ENCODE peak calls at places on chromosome 6, in four cellular contexts. G is K562, B is HepG2, P is GM12878. Y is an unnamed sample.

GRCh38 chr6:136586295-136586694 is 36.1 kb upstream of the MAP7 start:
- DNase-seq in G (no peak), B (no peak), P (no peak), Y (no peak)

GRCh38 chr6:157235600-157236039 is 87.7 kb downstream of the TMEM242 start:
- DNase-seq in G (no peak), B (peak), P (no peak), Y (peak)

GRCh38 chr6:53725791-53726575 is 60.4 kb upstream of the KLHL31 start:
- DNase-seq in G (peak), B (peak), P (no peak), Y (peak)

GRCh38 chr6:127300411-127300810 is 33.7 kb downstream of the RNF146 start:
- DNase-seq in G (no peak), B (no peak), P (no peak), Y (peak)

GRCh38 chr6:152879681-152880080 is 103.2 kb downstream of the FBXO5 start:
- DNase-seq in G (no peak), B (no peak), P (no peak), Y (no peak)

GRCh38 chr6:156778615-156779205 is 1.5 kb downstream of the ARID1B start:
- DNase-seq in G (peak), B (peak), P (no peak), Y (peak)

GRCh38 chr6:147506704-147507114 is 1.8 kb upstream of the SAMD5 start:
- DNase-seq in G (peak), B (peak), P (no peak), Y (peak)

GRCh38 chr6:18269717-18270116 is 5.4 kb upstream of the DEK start:
- DNase-seq in G (no peak), B (no peak), P (no peak), Y (no peak)

GRCh38 chr6:105669232-105669631 is 266.4 kb upstream of the PREP start:
- DNase-seq in G (no peak), B (no peak), P (no peak), Y (no peak)

GRCh38 chr6:147906361-147906760 is 397.9 kb downstream of the SAMD5 start:
- DNase-seq in G (no peak), B (no peak), P (no peak), Y (no peak)

GRCh38 chr6:131062245-131063027 is 609 bp downstream of the EPB41L2 start:
- DNase-seq in G (no peak), B (no peak), P (no peak), Y (peak)

DNA sequence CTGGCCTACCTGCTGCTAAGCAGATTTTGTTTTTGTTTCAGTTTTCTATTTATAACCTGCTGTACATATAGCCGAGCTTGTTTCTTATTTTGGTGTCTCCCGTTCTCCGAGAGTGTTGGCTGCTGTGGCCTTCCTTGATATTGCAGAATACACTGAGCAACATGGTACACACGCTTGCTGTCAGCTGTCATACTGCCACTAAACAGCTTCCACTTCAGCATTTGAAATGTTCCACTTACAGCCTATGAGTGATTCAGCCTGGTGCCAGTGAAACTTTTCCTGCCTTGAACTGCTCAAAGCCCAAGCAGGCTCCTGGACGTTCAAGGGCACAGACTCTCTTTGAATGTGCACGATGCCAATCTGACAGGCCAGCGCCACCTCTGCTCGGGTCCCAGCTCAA is 87.1 kb downstream of the PSMG4 start:
- DNase-seq in G (no peak), B (no peak), P (no peak), Y (no peak)
- TF ChIP-seq MYC in G (no peak), B (no peak), P (no peak), Y (no peak)

DNA sequence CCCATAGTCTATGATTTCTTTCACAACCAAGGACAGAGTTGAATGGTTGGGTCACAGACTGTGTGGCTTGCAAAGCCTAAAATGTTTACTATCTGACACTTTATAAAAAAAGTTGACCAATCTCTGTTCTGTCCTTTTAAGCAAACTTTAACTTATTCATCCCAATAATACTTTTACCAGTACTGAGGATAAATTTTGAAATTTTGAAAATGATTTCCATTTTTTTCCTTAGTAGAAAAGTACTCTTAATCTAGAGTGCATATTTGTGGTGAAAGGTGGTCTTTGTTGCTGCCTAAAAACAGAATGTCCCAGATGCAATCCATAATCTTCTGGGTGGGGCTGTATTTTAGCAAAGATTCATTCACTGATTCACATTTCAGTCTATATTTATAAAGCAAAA is 573.7 kb downstream of the COL12A1 start:
- DNase-seq in G (no peak), B (no peak), P (no peak), Y (no peak)
- H2AFZ ChIP-seq in G (no peak), B (no peak), P (no peak), Y (no peak)

DNA sequence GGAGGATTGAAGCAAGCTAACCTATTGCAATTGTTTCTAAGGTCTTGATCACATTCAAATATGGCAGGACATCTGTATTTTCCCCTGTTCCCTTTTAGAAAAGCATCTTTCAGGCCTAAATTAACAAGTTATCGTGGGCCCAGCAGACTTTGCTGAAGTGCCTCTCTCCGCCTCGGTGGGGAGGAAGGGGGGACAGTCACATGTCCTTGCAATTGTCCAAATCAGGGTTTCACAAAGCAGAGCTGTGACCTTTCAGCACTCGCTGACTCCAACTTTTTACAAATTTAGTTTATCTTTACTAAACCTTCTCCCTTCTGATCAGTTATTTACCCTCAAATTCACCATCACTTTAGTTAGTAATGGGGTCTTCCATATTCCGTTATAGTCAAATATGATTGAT is 74.4 kb upstream of the KCNK16 start:
- DNase-seq in G (no peak), B (no peak), P (no peak), Y (no peak)
- TF ChIP-seq MYC in G (no peak), B (no peak), P (no peak), Y (no peak)

DNA sequence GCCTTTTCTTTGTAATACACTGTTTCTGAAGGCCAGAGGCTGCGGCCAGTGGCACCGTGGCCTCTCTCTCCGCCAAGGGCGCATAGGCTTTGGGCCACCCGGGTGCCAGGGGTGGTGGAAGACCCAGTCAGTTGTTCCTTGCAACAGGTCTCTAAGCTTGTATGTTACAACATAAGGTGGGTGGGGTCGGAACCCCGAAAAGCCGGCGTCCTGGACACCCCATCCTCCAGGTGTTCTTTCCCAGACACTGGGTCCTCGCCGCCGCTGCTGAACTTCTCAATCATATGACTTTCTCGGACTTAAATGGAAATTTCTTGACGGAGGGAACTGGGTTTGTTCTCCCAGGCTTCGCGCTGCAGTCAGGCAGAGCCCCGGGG is 1.0 kb upstream of the KCNQ5 start:
- DNase-seq in G (no peak), B (no peak), P (no peak), Y (no peak)
- H2AFZ ChIP-seq in G (peak), B (no peak), P (peak), Y (no peak)

DNA sequence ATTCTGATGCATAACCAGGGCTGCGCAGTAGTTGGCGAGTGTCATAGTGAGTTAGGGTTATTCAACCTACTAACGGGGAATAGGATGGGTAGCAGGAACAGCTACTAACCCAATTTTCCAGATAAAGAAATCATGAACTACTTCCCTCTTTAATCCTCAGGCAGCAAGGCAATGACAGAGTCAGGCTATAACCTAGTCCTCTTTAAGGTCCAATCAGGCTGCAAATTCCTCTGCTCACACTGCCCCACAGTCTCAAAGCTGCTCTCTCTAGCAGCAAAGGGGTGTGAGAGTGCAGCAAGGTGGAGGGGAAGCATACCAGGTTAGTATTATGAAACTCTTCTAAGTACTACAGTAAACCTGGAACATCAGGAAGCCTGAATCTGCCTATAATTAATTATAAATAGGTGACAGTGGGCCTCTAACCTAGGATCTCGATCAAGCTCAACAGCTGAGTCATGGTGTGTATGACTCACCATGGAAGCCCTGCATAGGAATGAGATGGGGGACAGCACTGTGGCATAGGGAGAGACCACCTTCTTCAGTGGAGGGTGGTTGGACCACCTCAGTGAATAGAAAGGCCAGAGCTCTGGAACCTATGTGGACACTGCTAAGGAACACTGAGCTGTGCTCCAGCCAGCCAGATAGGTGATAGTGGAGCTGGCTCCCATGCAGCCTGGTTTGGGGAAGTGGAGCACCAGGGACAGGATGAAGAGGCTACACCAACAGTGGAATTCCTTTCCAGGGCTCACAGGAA is 7.9 kb downstream of the PEX6 start:
- DNase-seq in G (peak), B (peak), P (no peak), Y (peak)
- TF ChIP-seq MYC in G (no peak), B (no peak), P (no peak), Y (no peak)